ENCODE peak calls at places on chromosome 11, in ten cellular contexts. X, N, O, D, R, U, H, M, Q and I are unnamed samples.

GRCh38 chr11:93908689-93909088 is 58.3 kb upstream of the VSTM5 start:
- DNase-seq in R (no peak), D (no peak), X (no peak), Q (no peak), M (peak; percentile 78), O (peak; percentile 96), H (peak; percentile 85), U (no peak), N (no peak), I (no peak)

GRCh38 chr11:120563698-120564572 is 52.4 kb downstream of the GRIK4 start:
- DNase-seq in D (no peak), O (no peak), R (no peak), M (no peak), N (no peak), Q (no peak), H (no peak), U (peak; percentile 69), X (no peak), I (no peak)

GRCh38 chr11:8242480-8243280 is 21.0 kb downstream of the LMO1 start:
- DNase-seq in N (no peak), D (no peak), Q (no peak), O (no peak), M (no peak), R (no peak), X (no peak), U (no peak), H (no peak), I (no peak)

GRCh38 chr11:2988996-2989395 is 3.1 kb downstream of the NAP1L4 start:
- DNase-seq in M (no peak), Q (no peak), R (no peak), H (no peak), N (no peak), X (no peak), D (no peak), O (no peak), U (no peak), I (no peak)

GRCh38 chr11:97019754-97020153 is 629.9 kb downstream of the JRKL start:
- DNase-seq in U (no peak), R (no peak), O (no peak), Q (no peak), H (no peak), M (no peak), N (no peak), D (no peak), X (no peak), I (no peak)

GRCh38 chr11:75508051-75508561 is 17.6 kb downstream of the GDPD5 start:
- DNase-seq in O (no peak), R (no peak), M (no peak), H (no peak), U (no peak), Q (no peak), N (peak; percentile 34), D (no peak), X (peak; percentile 21), I (no peak)

GRCh38 chr11:65903068-65903481 is 2.9 kb upstream of the FOSL1 start:
- DNase-seq in X (no peak), D (no peak), O (peak; percentile 98), M (no peak), R (no peak), N (no peak), Q (no peak), H (peak; percentile 91), U (no peak), I (no peak)

GRCh38 chr11:134126197-134126822 is 57.4 kb downstream of the JAM3 start:
- DNase-seq in N (no peak), Q (peak; percentile 42), O (peak; percentile 91), R (no peak), M (peak; percentile 82), U (peak; percentile 88), D (no peak), H (peak; percentile 94), X (no peak), I (no peak)

GRCh38 chr11:20536784-20537183 is 62.6 kb upstream of the SLC6A5 start:
- DNase-seq in N (no peak), U (no peak), O (no peak), M (no peak), D (no peak), H (no peak), R (no peak), X (no peak), Q (no peak), I (no peak)

GRCh38 chr11:7637447-7638157 is 35.7 kb downstream of the CYB5R2 start:
- DNase-seq in N (no peak), R (no peak), M (no peak), X (no peak), D (no peak), Q (peak; percentile 73), H (peak; percentile 91), O (peak; percentile 75), U (no peak), I (peak; percentile 85)

GRCh38 chr11:113384551-113384950 is 3.0 kb upstream of the ANKK1 start:
- DNase-seq in U (no peak), R (no peak), N (no peak), O (peak; percentile 86), X (no peak), M (peak; percentile 86), D (no peak), H (peak; percentile 83), Q (peak; percentile 76), I (no peak)

GRCh38 chr11:47165294-47165840 is 11.3 kb downstream of the ARFGAP2 start:
- DNase-seq in X (no peak), R (no peak), N (no peak), O (no peak), Q (no peak), U (no peak), D (no peak), H (no peak), M (no peak), I (no peak)